ENCODE peak calls at places on chromosomes 1 and 21, in ten cellular contexts. One of them, this sample, is unnamed.

GRCh38 chr1:160376525-160377131 is 9.8 kb downstream of the NHLH1 start:
- DNase-seq in PC-3: peak; percentile 78
- DNase-seq in breast epithelium: no peak
- DNase-seq in kidney: no peak
- DNase-seq in A549: peak; percentile 65
- DNase-seq in naive thymus-derived CD4-positive, alpha-beta T cell: peak; percentile 44
- DNase-seq in transverse colon: peak; percentile 17
- DNase-seq in Peyer's patch: no peak
- DNase-seq in adipocyte: peak; percentile 77
- DNase-seq in suprapubic skin: no peak
- DNase-seq in this sample: peak; percentile 71

GRCh38 chr1:89890085-89890754 is 69.4 kb downstream of the LRRC8D start:
- DNase-seq in Peyer's patch: no peak
- DNase-seq in A549: peak; percentile 49
- DNase-seq in adipocyte: peak; percentile 67
- DNase-seq in transverse colon: no peak
- DNase-seq in breast epithelium: peak; percentile 47
- DNase-seq in kidney: no peak
- DNase-seq in PC-3: peak; percentile 99
- DNase-seq in naive thymus-derived CD4-positive, alpha-beta T cell: no peak
- DNase-seq in suprapubic skin: peak; percentile 65
- DNase-seq in this sample: no peak

GRCh38 chr1:111723091-111723806 is 15.9 kb downstream of the INKA2 start:
- DNase-seq in A549: no peak
- DNase-seq in adipocyte: no peak
- DNase-seq in naive thymus-derived CD4-positive, alpha-beta T cell: peak; percentile 46
- DNase-seq in Peyer's patch: peak; percentile 56
- DNase-seq in suprapubic skin: no peak
- DNase-seq in PC-3: no peak
- DNase-seq in transverse colon: no peak
- DNase-seq in breast epithelium: no peak
- DNase-seq in kidney: peak; percentile 13
- DNase-seq in this sample: peak; percentile 65

GRCh38 chr1:224052767-224053166 is 61.1 kb upstream of the FBXO28 start:
- DNase-seq in A549: no peak
- DNase-seq in naive thymus-derived CD4-positive, alpha-beta T cell: no peak
- DNase-seq in suprapubic skin: no peak
- DNase-seq in PC-3: peak; percentile 93
- DNase-seq in breast epithelium: no peak
- DNase-seq in adipocyte: no peak
- DNase-seq in Peyer's patch: no peak
- DNase-seq in transverse colon: no peak
- DNase-seq in kidney: no peak
- DNase-seq in this sample: no peak

GRCh38 chr21:41369105-41369914 is 7.5 kb downstream of the MX2 start:
- DNase-seq in Peyer's patch: peak; percentile 66
- DNase-seq in naive thymus-derived CD4-positive, alpha-beta T cell: peak; percentile 49
- DNase-seq in breast epithelium: no peak
- DNase-seq in transverse colon: no peak
- DNase-seq in PC-3: no peak
- DNase-seq in suprapubic skin: no peak
- DNase-seq in adipocyte: peak; percentile 10
- DNase-seq in kidney: no peak
- DNase-seq in A549: no peak
- DNase-seq in this sample: peak; percentile 51

GRCh38 chr1:62068978-62069377 is 125.7 kb upstream of the L1TD1 start:
- DNase-seq in PC-3: no peak
- DNase-seq in naive thymus-derived CD4-positive, alpha-beta T cell: no peak
- DNase-seq in transverse colon: no peak
- DNase-seq in suprapubic skin: no peak
- DNase-seq in Peyer's patch: no peak
- DNase-seq in kidney: no peak
- DNase-seq in A549: no peak
- DNase-seq in adipocyte: no peak
- DNase-seq in breast epithelium: no peak
- DNase-seq in this sample: no peak

GRCh38 chr1:43822040-43822439 is 111.6 kb upstream of the ARTN start:
- DNase-seq in transverse colon: no peak
- DNase-seq in Peyer's patch: no peak
- DNase-seq in suprapubic skin: no peak
- DNase-seq in PC-3: peak; percentile 95
- DNase-seq in breast epithelium: peak; percentile 54
- DNase-seq in naive thymus-derived CD4-positive, alpha-beta T cell: no peak
- DNase-seq in adipocyte: peak; percentile 89
- DNase-seq in A549: peak; percentile 71
- DNase-seq in kidney: no peak
- DNase-seq in this sample: no peak

GRCh38 chr1:119747451-119747850 is 21.3 kb downstream of the HMGCS2 start:
- DNase-seq in breast epithelium: no peak
- DNase-seq in kidney: no peak
- DNase-seq in PC-3: no peak
- DNase-seq in adipocyte: peak; percentile 60
- DNase-seq in A549: no peak
- DNase-seq in Peyer's patch: no peak
- DNase-seq in suprapubic skin: no peak
- DNase-seq in transverse colon: no peak
- DNase-seq in naive thymus-derived CD4-positive, alpha-beta T cell: no peak
- DNase-seq in this sample: no peak

GRCh38 chr21:25512095-25513086 is 94.9 kb downstream of the MRPL39 start:
- DNase-seq in breast epithelium: no peak
- DNase-seq in PC-3: no peak
- DNase-seq in transverse colon: no peak
- DNase-seq in A549: no peak
- DNase-seq in suprapubic skin: no peak
- DNase-seq in kidney: no peak
- DNase-seq in naive thymus-derived CD4-positive, alpha-beta T cell: no peak
- DNase-seq in adipocyte: no peak
- DNase-seq in Peyer's patch: no peak
- DNase-seq in this sample: no peak

GRCh38 chr1:155327981-155328380 is 7.3 kb downstream of the RUSC1 start:
- DNase-seq in naive thymus-derived CD4-positive, alpha-beta T cell: no peak
- DNase-seq in Peyer's patch: no peak
- DNase-seq in A549: no peak
- DNase-seq in kidney: no peak
- DNase-seq in PC-3: no peak
- DNase-seq in adipocyte: no peak
- DNase-seq in suprapubic skin: no peak
- DNase-seq in transverse colon: no peak
- DNase-seq in breast epithelium: no peak
- DNase-seq in this sample: no peak

GRCh38 chr1:242440757-242441156 is 83.7 kb downstream of the PLD5 start:
- DNase-seq in adipocyte: no peak
- DNase-seq in transverse colon: no peak
- DNase-seq in PC-3: no peak
- DNase-seq in naive thymus-derived CD4-positive, alpha-beta T cell: no peak
- DNase-seq in suprapubic skin: no peak
- DNase-seq in kidney: no peak
- DNase-seq in Peyer's patch: no peak
- DNase-seq in A549: no peak
- DNase-seq in breast epithelium: no peak
- DNase-seq in this sample: no peak

GRCh38 chr1:85580046-85580411 is 532 bp upstream of the CCN1 start:
- DNase-seq in breast epithelium: peak; percentile 59
- DNase-seq in naive thymus-derived CD4-positive, alpha-beta T cell: no peak
- DNase-seq in adipocyte: peak; percentile 71
- DNase-seq in A549: peak; percentile 34
- DNase-seq in suprapubic skin: peak; percentile 74
- DNase-seq in kidney: no peak
- DNase-seq in Peyer's patch: no peak
- DNase-seq in transverse colon: no peak
- DNase-seq in PC-3: peak; percentile 79
- DNase-seq in this sample: no peak

GRCh38 chr1:29975036-29975694 is 738.8 kb downstream of the PTPRU start:
- DNase-seq in Peyer's patch: no peak
- DNase-seq in breast epithelium: no peak
- DNase-seq in suprapubic skin: no peak
- DNase-seq in adipocyte: peak; percentile 52
- DNase-seq in PC-3: peak; percentile 49
- DNase-seq in naive thymus-derived CD4-positive, alpha-beta T cell: peak; percentile 4
- DNase-seq in kidney: no peak
- DNase-seq in A549: peak; percentile 12
- DNase-seq in transverse colon: no peak
- DNase-seq in this sample: no peak

GRCh38 chr1:7535016-7535415 is 236.1 kb upstream of the VAMP3 start:
- DNase-seq in PC-3: no peak
- DNase-seq in suprapubic skin: no peak
- DNase-seq in breast epithelium: no peak
- DNase-seq in kidney: peak; percentile 46
- DNase-seq in Peyer's patch: no peak
- DNase-seq in adipocyte: no peak
- DNase-seq in transverse colon: no peak
- DNase-seq in A549: no peak
- DNase-seq in naive thymus-derived CD4-positive, alpha-beta T cell: no peak
- DNase-seq in this sample: no peak

GRCh38 chr1:72140222-72140621 is 142.1 kb downstream of the NEGR1 start:
- DNase-seq in adipocyte: no peak
- DNase-seq in PC-3: no peak
- DNase-seq in transverse colon: no peak
- DNase-seq in suprapubic skin: no peak
- DNase-seq in Peyer's patch: no peak
- DNase-seq in A549: no peak
- DNase-seq in kidney: no peak
- DNase-seq in breast epithelium: no peak
- DNase-seq in naive thymus-derived CD4-positive, alpha-beta T cell: no peak
- DNase-seq in this sample: no peak

GRCh38 chr1:203317429-203318228 is 12.3 kb downstream of the BTG2 start:
- DNase-seq in suprapubic skin: no peak
- DNase-seq in PC-3: no peak
- DNase-seq in kidney: no peak
- DNase-seq in adipocyte: no peak
- DNase-seq in A549: no peak
- DNase-seq in naive thymus-derived CD4-positive, alpha-beta T cell: no peak
- DNase-seq in Peyer's patch: no peak
- DNase-seq in breast epithelium: no peak
- DNase-seq in transverse colon: no peak
- DNase-seq in this sample: no peak
- H3K4me1 ChIP-seq in suprapubic skin: peaks cover 47% of the 10 kb centered on the region
- H3K4me1 ChIP-seq in PC-3: no peaks in the 10 kb centered on the region
- H3K4me1 ChIP-seq in kidney: peaks cover 13% of the 10 kb centered on the region
- H3K4me1 ChIP-seq in adipocyte: peaks cover 16% of the 10 kb centered on the region
- H3K4me1 ChIP-seq in A549: no peaks in the 10 kb centered on the region
- H3K4me1 ChIP-seq in naive thymus-derived CD4-positive, alpha-beta T cell: peaks cover 50% of the 10 kb centered on the region
- H3K4me1 ChIP-seq in Peyer's patch: peaks cover 31% of the 10 kb centered on the region
- H3K4me1 ChIP-seq in breast epithelium: peaks cover 14% of the 10 kb centered on the region
- H3K4me1 ChIP-seq in transverse colon: peaks cover 57% of the 10 kb centered on the region
- H3K4me1 ChIP-seq in this sample: peaks cover 47% of the 10 kb centered on the region

DNA sequence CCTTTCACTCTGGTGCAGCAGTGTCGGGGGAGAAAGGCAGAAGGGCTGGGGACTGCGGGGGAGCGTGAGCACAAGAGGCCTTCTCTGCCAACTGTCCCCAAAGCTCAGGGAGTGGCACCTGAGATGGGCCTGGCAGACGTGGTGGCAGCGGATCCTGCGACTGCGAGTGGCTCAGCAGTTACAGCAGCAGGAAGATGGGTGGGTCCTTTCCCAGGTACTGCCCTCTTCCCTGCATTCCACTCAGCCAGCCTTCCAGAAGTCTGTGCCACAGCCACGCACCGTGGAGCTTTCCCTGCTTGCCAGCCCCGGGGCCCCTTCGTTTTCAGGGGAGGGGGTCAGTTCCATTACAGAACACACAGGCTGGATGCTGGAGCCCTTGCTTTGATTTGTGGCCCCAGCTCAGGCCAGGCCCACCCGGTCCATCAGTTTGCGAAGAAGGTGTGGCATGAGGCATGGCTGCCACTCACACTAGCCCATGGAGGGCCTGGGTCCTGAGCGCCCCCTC is 17.2 kb downstream of the MTHFR start:
- DNase-seq in Peyer's patch: no peak
- DNase-seq in kidney: no peak
- DNase-seq in adipocyte: no peak
- DNase-seq in naive thymus-derived CD4-positive, alpha-beta T cell: no peak
- DNase-seq in transverse colon: no peak
- DNase-seq in breast epithelium: no peak
- DNase-seq in suprapubic skin: no peak
- DNase-seq in PC-3: no peak
- DNase-seq in A549: no peak
- DNase-seq in this sample: no peak
- H3K4me1 ChIP-seq in Peyer's patch: peaks cover 12% of the 10 kb centered on the region
- H3K4me1 ChIP-seq in kidney: peaks cover 41% of the 10 kb centered on the region
- H3K4me1 ChIP-seq in adipocyte: peaks cover 60% of the 10 kb centered on the region
- H3K4me1 ChIP-seq in naive thymus-derived CD4-positive, alpha-beta T cell: peaks cover 11% of the 10 kb centered on the region
- H3K4me1 ChIP-seq in transverse colon: peaks cover 66% of the 10 kb centered on the region
- H3K4me1 ChIP-seq in breast epithelium: peaks cover 18% of the 10 kb centered on the region
- H3K4me1 ChIP-seq in suprapubic skin: peaks cover 76% of the 10 kb centered on the region
- H3K4me1 ChIP-seq in PC-3: peaks cover 28% of the 10 kb centered on the region
- H3K4me1 ChIP-seq in A549: peaks cover 22% of the 10 kb centered on the region
- H3K4me1 ChIP-seq in this sample: peaks cover 12% of the 10 kb centered on the region

GRCh38 chr1:54300395-54300794 is 100.4 kb downstream of the MRPL37 start:
- DNase-seq in A549: no peak
- DNase-seq in PC-3: no peak
- DNase-seq in suprapubic skin: no peak
- DNase-seq in naive thymus-derived CD4-positive, alpha-beta T cell: no peak
- DNase-seq in kidney: no peak
- DNase-seq in adipocyte: no peak
- DNase-seq in Peyer's patch: no peak
- DNase-seq in transverse colon: no peak
- DNase-seq in breast epithelium: no peak
- DNase-seq in this sample: no peak
- H3K4me1 ChIP-seq in A549: no peaks in the 10 kb centered on the region
- H3K4me1 ChIP-seq in PC-3: no peaks in the 10 kb centered on the region
- H3K4me1 ChIP-seq in suprapubic skin: peaks cover 38% of the 10 kb centered on the region
- H3K4me1 ChIP-seq in naive thymus-derived CD4-positive, alpha-beta T cell: peaks cover 63% of the 10 kb centered on the region
- H3K4me1 ChIP-seq in kidney: peaks cover 4% of the 10 kb centered on the region
- H3K4me1 ChIP-seq in adipocyte: no peaks in the 10 kb centered on the region
- H3K4me1 ChIP-seq in Peyer's patch: no peaks in the 10 kb centered on the region
- H3K4me1 ChIP-seq in transverse colon: peaks cover 54% of the 10 kb centered on the region
- H3K4me1 ChIP-seq in breast epithelium: peaks cover 18% of the 10 kb centered on the region
- H3K4me1 ChIP-seq in this sample: peaks cover 12% of the 10 kb centered on the region

GRCh38 chr1:50490640-50491039 is 67.4 kb upstream of the DMRTA2 start:
- DNase-seq in PC-3: no peak
- DNase-seq in breast epithelium: no peak
- DNase-seq in naive thymus-derived CD4-positive, alpha-beta T cell: no peak
- DNase-seq in kidney: no peak
- DNase-seq in Peyer's patch: no peak
- DNase-seq in transverse colon: no peak
- DNase-seq in adipocyte: no peak
- DNase-seq in A549: no peak
- DNase-seq in suprapubic skin: no peak
- DNase-seq in this sample: peak; percentile 56

GRCh38 chr1:50491142-50491541 is 67.9 kb upstream of the DMRTA2 start:
- DNase-seq in adipocyte: no peak
- DNase-seq in breast epithelium: no peak
- DNase-seq in PC-3: no peak
- DNase-seq in naive thymus-derived CD4-positive, alpha-beta T cell: no peak
- DNase-seq in transverse colon: no peak
- DNase-seq in A549: no peak
- DNase-seq in kidney: no peak
- DNase-seq in suprapubic skin: no peak
- DNase-seq in Peyer's patch: no peak
- DNase-seq in this sample: no peak

GRCh38 chr1:50488876-50489275 is 65.6 kb upstream of the DMRTA2 start:
- DNase-seq in adipocyte: peak; percentile 6
- DNase-seq in breast epithelium: no peak
- DNase-seq in PC-3: no peak
- DNase-seq in suprapubic skin: no peak
- DNase-seq in transverse colon: no peak
- DNase-seq in Peyer's patch: no peak
- DNase-seq in kidney: no peak
- DNase-seq in A549: no peak
- DNase-seq in naive thymus-derived CD4-positive, alpha-beta T cell: no peak
- DNase-seq in this sample: no peak

GRCh38 chr1:50493710-50494109 is 70.5 kb upstream of the DMRTA2 start:
- DNase-seq in Peyer's patch: no peak
- DNase-seq in PC-3: no peak
- DNase-seq in kidney: no peak
- DNase-seq in suprapubic skin: no peak
- DNase-seq in adipocyte: no peak
- DNase-seq in transverse colon: peak; percentile 41
- DNase-seq in A549: no peak
- DNase-seq in naive thymus-derived CD4-positive, alpha-beta T cell: no peak
- DNase-seq in breast epithelium: no peak
- DNase-seq in this sample: no peak

GRCh38 chr1:50492142-50492541 is 68.9 kb upstream of the DMRTA2 start:
- DNase-seq in Peyer's patch: no peak
- DNase-seq in A549: no peak
- DNase-seq in transverse colon: no peak
- DNase-seq in naive thymus-derived CD4-positive, alpha-beta T cell: no peak
- DNase-seq in suprapubic skin: no peak
- DNase-seq in kidney: no peak
- DNase-seq in adipocyte: no peak
- DNase-seq in breast epithelium: no peak
- DNase-seq in PC-3: no peak
- DNase-seq in this sample: no peak
- H3K4me1 ChIP-seq in Peyer's patch: no peaks in the 10 kb centered on the region
- H3K4me1 ChIP-seq in A549: no peaks in the 10 kb centered on the region
- H3K4me1 ChIP-seq in transverse colon: peaks cover 5% of the 10 kb centered on the region
- H3K4me1 ChIP-seq in naive thymus-derived CD4-positive, alpha-beta T cell: no peaks in the 10 kb centered on the region
- H3K4me1 ChIP-seq in suprapubic skin: no peaks in the 10 kb centered on the region
- H3K4me1 ChIP-seq in kidney: no peaks in the 10 kb centered on the region
- H3K4me1 ChIP-seq in adipocyte: no peaks in the 10 kb centered on the region
- H3K4me1 ChIP-seq in breast epithelium: no peaks in the 10 kb centered on the region
- H3K4me1 ChIP-seq in PC-3: no peaks in the 10 kb centered on the region
- H3K4me1 ChIP-seq in this sample: no peaks in the 10 kb centered on the region